ENCODE peak calls at places on chromosomes 11 and 22, in six cellular contexts. R, N, M, P, U and W are unnamed samples.

GRCh38 chr22:49216579-49216978 is 611.1 kb downstream of the BRD1 start:
- DNase-seq in M (no peak), N (no peak), P (no peak), R (no peak), U (no peak), W (peak; percentile 10)

GRCh38 chr22:24683671-24684070 is 80.7 kb downstream of the GGT1 start:
- DNase-seq in U (no peak), M (no peak), R (peak; percentile 31), P (no peak), N (no peak), W (no peak)

GRCh38 chr11:128367573-128367972 is 219.8 kb downstream of the ETS1 start:
- DNase-seq in N (no peak), M (no peak), U (no peak), P (no peak), R (no peak), W (no peak)

GRCh38 chr11:46001427-46002049 is 79.1 kb downstream of the LARGE2 start:
- DNase-seq in P (no peak), R (no peak), U (no peak), N (no peak), M (no peak), W (no peak)

GRCh38 chr11:12762696-12763324 is 88.6 kb downstream of the TEAD1 start:
- DNase-seq in M (no peak), P (no peak), R (no peak), N (no peak), U (no peak), W (no peak)

GRCh38 chr22:42214625-42215415 is 55.6 kb downstream of the TCF20 start:
- DNase-seq in M (no peak), N (no peak), R (no peak), P (no peak), U (peak; percentile 49), W (peak; percentile 92)

GRCh38 chr11:106087815-106088435 is 10.5 kb downstream of the AASDHPPT start:
- DNase-seq in U (no peak), R (peak; percentile 70), M (no peak), N (peak; percentile 68), P (peak; percentile 33), W (peak; percentile 72)

GRCh38 chr11:91081440-91082088 is 858.7 kb upstream of the CHORDC1 start:
- DNase-seq in N (peak; percentile 68), U (peak; percentile 54), P (no peak), M (no peak), R (peak; percentile 76), W (no peak)

GRCh38 chr22:36398602-36399472 is 11.1 kb upstream of the MYH9 start:
- DNase-seq in U (no peak), R (peak; percentile 68), N (no peak), M (no peak), P (no peak), W (no peak)

GRCh38 chr11:17352925-17353227 is 1.3 kb downstream of the NCR3LG1 start:
- DNase-seq in R (peak; percentile 49), M (peak; percentile 75), N (peak; percentile 66), P (no peak), U (no peak), W (no peak)

GRCh38 chr11:64711138-64711943 is 11.7 kb downstream of the NRXN2 start:
- DNase-seq in P (no peak), M (no peak), N (no peak), R (no peak), U (no peak), W (no peak)

GRCh38 chr11:29685361-29685760 is 331.5 kb downstream of the KCNA4 start:
- DNase-seq in P (no peak), N (no peak), M (no peak), U (no peak), R (peak; percentile 5), W (no peak)

GRCh38 chr11:63858628-63859550 is 20.0 kb downstream of the MARK2 start:
- DNase-seq in N (peak; percentile 90), P (no peak), M (no peak), R (peak; percentile 82), U (peak; percentile 72), W (no peak)

GRCh38 chr11:75873417-75874148 is 58.6 kb downstream of the UVRAG start:
- DNase-seq in U (no peak), P (no peak), R (no peak), N (peak; percentile 91), M (no peak), W (no peak)

GRCh38 chr11:2781413-2782274 is 81.8 kb upstream of the KCNQ1OT1 start:
- DNase-seq in R (no peak), N (no peak), M (peak; percentile 62), P (no peak), U (peak; percentile 43), W (no peak)

GRCh38 chr11:17987826-17988225 is 25.0 kb downstream of the SERGEF start:
- DNase-seq in P (no peak), R (no peak), M (no peak), N (no peak), U (no peak), W (no peak)

GRCh38 chr22:42560781-42561180 is 7.0 kb downstream of the SERHL2 start:
- DNase-seq in R (peak; percentile 23), U (no peak), N (peak; percentile 64), P (no peak), M (no peak), W (no peak)

GRCh38 chr11:75288846-75289760 is 48.5 kb downstream of the TPBGL start:
- DNase-seq in N (no peak), U (peak; percentile 49), P (no peak), M (no peak), R (peak; percentile 60), W (peak; percentile 65)

GRCh38 chr22:35330258-35330861 is 30.7 kb downstream of the TOM1 start:
- DNase-seq in M (no peak), R (peak; percentile 92), U (peak; percentile 92), P (no peak), N (peak; percentile 96), W (no peak)

GRCh38 chr22:50308986-50309600 is 1.6 kb upstream of the PLXNB2 start:
- DNase-seq in P (no peak), N (peak; percentile 68), U (no peak), R (no peak), M (no peak), W (no peak)

GRCh38 chr11:99069831-99070444 is 49.2 kb downstream of the CNTN5 start:
- DNase-seq in U (no peak), P (no peak), N (peak; percentile 14), R (peak; percentile 8), M (no peak), W (no peak)

GRCh38 chr11:15159085-15159484 is 44.4 kb downstream of the INSC start:
- DNase-seq in R (peak; percentile 77), U (no peak), P (peak; percentile 28), M (no peak), N (peak; percentile 16), W (no peak)

GRCh38 chr11:122668562-122669090 is 13.1 kb downstream of the UBASH3B start:
- DNase-seq in N (peak; percentile 52), M (no peak), U (no peak), P (peak; percentile 34), R (peak; percentile 86), W (no peak)

GRCh38 chr11:134993691-134994243 is 581.7 kb upstream of the B3GAT1 start:
- DNase-seq in R (no peak), U (no peak), P (no peak), M (no peak), N (no peak), W (no peak)

GRCh38 chr11:10693509-10694071 is at the start of gene IRAG1:
- DNase-seq in N (no peak), M (peak; percentile 91), R (peak; percentile 34), U (peak; percentile 69), P (no peak), W (no peak)

DNA sequence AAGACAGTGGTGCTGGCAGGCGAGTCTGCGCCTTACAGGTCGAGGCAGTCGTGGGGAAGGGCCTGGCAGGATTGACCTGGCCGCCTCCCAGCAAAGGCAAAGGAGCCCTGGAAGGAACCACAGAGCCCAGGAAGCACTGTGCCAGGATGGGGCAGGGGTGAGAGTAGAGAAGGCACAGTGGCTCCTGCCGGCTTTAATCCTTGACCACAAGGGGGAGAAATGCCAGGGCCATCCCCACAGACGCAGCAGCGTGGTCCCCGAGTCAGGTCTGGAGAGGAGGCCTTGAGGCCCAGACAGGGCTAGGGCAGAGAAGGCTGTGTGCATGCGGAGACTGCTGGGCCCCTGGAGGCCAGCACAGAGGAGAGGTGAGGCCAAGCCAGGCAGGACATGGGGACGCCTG is 9.9 kb upstream of the NDUFS8 start:
- DNase-seq in N (peak; percentile 63), M (no peak), R (no peak), U (no peak), P (no peak), W (no peak)
- TF ChIP-seq CTCF in N (peak; percentile 28), M (no peak), R (peak; percentile 42), U (no peak), P (peak; percentile 46), W (no peak)

DNA sequence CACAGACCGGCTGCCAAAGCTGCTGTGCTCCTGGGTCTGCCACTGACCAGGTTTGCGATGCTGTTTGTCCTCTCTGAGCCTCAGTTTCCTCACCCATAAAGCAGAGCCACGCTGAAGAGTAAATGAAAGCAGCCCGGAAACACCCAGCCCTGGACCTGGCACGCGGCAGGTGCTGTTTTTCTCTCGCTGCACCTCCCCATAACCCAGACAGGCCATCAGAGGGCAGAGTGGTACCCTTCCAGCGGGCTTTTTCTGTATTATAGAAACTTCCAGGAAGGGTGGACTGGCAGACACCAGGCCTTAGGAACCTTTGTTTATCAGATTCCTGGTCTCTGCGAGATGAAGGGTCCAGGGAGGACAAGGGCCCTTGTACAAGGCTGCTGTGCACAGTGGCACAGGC is 17.9 kb upstream of the FGF19 start:
- DNase-seq in R (no peak), M (no peak), N (no peak), P (no peak), U (no peak), W (no peak)
- TF ChIP-seq CTCF in R (no peak), M (no peak), N (peak; percentile 26), P (peak; percentile 64), U (no peak), W (no peak)

GRCh38 chr11:34050967-34051348 is 573 bp upstream of the CAPRIN1 start:
- DNase-seq in R (peak; percentile 44), M (no peak), N (no peak), P (no peak), U (no peak), W (no peak)

GRCh38 chr11:34052608-34053160 is 1.2 kb downstream of the CAPRIN1 start:
- DNase-seq in U (peak; percentile 64), M (no peak), N (peak; percentile 48), R (no peak), P (no peak), W (no peak)

GRCh38 chr11:34052036-34052607 is 591 bp downstream of the CAPRIN1 start:
- DNase-seq in U (peak; percentile 96), P (peak; percentile 64), R (peak; percentile 83), N (peak; percentile 92), M (peak; percentile 91), W (peak; percentile 82)

GRCh38 chr11:34050536-34050935 is 995 bp upstream of the CAPRIN1 start:
- DNase-seq in P (no peak), N (peak; percentile 60), R (peak; percentile 91), U (no peak), M (no peak), W (no peak)

GRCh38 chr11:34051349-34052035 is at the start of gene CAPRIN1:
- DNase-seq in M (peak; percentile 91), N (peak; percentile 97), P (peak; percentile 84), U (peak; percentile 94), R (peak; percentile 81), W (peak; percentile 86)
- TF ChIP-seq CTCF in M (no peak), N (no peak), P (no peak), U (no peak), R (no peak), W (peak; percentile 19)

DNA sequence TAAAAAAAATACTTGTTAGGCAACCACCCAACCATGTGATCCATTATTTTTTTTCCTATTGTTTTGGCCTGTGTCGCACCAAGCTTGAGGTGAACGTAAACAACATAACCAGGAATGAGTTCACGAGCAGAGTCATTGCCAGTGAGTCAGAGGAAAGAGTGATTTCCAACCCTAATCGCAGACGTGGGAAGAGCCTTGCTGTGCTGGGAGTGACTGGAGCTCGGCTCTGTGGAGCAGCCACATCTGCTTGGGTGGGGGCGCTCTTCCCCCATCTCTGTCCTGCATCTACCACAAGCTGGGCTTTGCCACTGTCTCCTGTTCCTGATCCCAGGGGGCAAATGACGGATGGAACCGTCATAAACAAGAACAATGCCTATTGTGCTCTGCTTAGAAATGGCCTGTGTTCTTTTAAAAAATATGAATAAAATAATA is 210.0 kb downstream of the KIRREL3 start:
- DNase-seq in M (no peak), N (no peak), U (no peak), P (no peak), R (peak; percentile 85), W (no peak)
- TF ChIP-seq CTCF in M (no peak), N (no peak), U (no peak), P (no peak), R (peak; percentile 5), W (peak; percentile 46)